ENCODE peak calls at places on chromosomes 3 and 15, in seven cellular contexts. Z is PC-3, E is fibroblast of villous mesenchyme, X is hepatocyte, L is ovary, V is GM10248, G is mucosa of descending colon. P is an unnamed sample.

GRCh38 chr3:146035366-146035765 is 125.6 kb downstream of the PLOD2 start:
- DNase-seq in Z (no peak), E (peak), X (no peak), L (no peak), V (no peak), G (no peak), P (no peak)

GRCh38 chr3:156681003-156681402 is 6.6 kb downstream of the TIPARP start:
- DNase-seq in Z (peak), E (peak), X (peak), L (peak), V (no peak), G (no peak), P (peak)

GRCh38 chr3:13574083-13574797 is 25.3 kb downstream of the FBLN2 start:
- DNase-seq in Z (no peak), E (no peak), X (peak), L (no peak), V (no peak), G (peak), P (no peak)

GRCh38 chr15:39083213-39083612 is 497.7 kb upstream of the THBS1 start:
- DNase-seq in Z (no peak), E (peak), X (no peak), L (no peak), V (no peak), G (no peak), P (no peak)

GRCh38 chr3:132563409-132564074 is 33.5 kb upstream of the ACKR4 start:
- DNase-seq in Z (no peak), E (no peak), X (no peak), L (no peak), V (no peak), G (no peak), P (no peak)

GRCh38 chr15:39934415-39935044 is 615 bp downstream of the EIF2AK4 start:
- DNase-seq in Z (peak), E (peak), X (no peak), L (no peak), V (no peak), G (no peak), P (no peak)

GRCh38 chr3:36459177-36459576 is 78.9 kb downstream of the STAC start:
- DNase-seq in Z (no peak), E (no peak), X (no peak), L (no peak), V (no peak), G (no peak), P (no peak)

GRCh38 chr15:86935841-86936240 is 856.2 kb downstream of the AGBL1 start:
- DNase-seq in Z (no peak), E (no peak), X (no peak), L (no peak), V (no peak), G (no peak), P (no peak)

GRCh38 chr3:33373082-33373437 is 67.1 kb downstream of the UBP1 start:
- DNase-seq in Z (no peak), E (no peak), X (no peak), L (no peak), V (no peak), G (no peak), P (no peak)
- TF ChIP-seq CTCF in Z (no peak), E (no peak), X (no peak), L (no peak), V (no peak), G (no peak), P (no peak)

GRCh38 chr3:122572940-122573412 is 4.5 kb upstream of the PARP15 start:
- DNase-seq in Z (peak), E (peak), X (peak), L (peak), V (peak), G (no peak), P (peak)
- TF ChIP-seq CTCF in Z (no peak), E (no peak), X (no peak), L (no peak), V (no peak), G (no peak), P (no peak)

GRCh38 chr3:72341380-72341770 is 506.9 kb downstream of the SHQ1 start:
- DNase-seq in Z (no peak), E (no peak), X (no peak), L (no peak), V (no peak), G (no peak), P (no peak)
- TF ChIP-seq CTCF in Z (no peak), E (no peak), X (no peak), L (no peak), V (no peak), G (no peak), P (no peak)

GRCh38 chr3:161414907-161415306 is 43.6 kb upstream of the SPTSSB start:
- DNase-seq in Z (no peak), E (no peak), X (no peak), L (no peak), V (no peak), G (no peak), P (no peak)

GRCh38 chr3:161413855-161414210 is 42.5 kb upstream of the SPTSSB start:
- DNase-seq in Z (no peak), E (no peak), X (no peak), L (no peak), V (no peak), G (no peak), P (no peak)

GRCh38 chr3:161415506-161416231 is 44.4 kb upstream of the SPTSSB start:
- DNase-seq in Z (peak), E (peak), X (peak), L (no peak), V (no peak), G (no peak), P (peak)

GRCh38 chr3:161412117-161412516 is 40.8 kb upstream of the SPTSSB start:
- DNase-seq in Z (peak), E (peak), X (no peak), L (no peak), V (no peak), G (no peak), P (peak)

DNA sequence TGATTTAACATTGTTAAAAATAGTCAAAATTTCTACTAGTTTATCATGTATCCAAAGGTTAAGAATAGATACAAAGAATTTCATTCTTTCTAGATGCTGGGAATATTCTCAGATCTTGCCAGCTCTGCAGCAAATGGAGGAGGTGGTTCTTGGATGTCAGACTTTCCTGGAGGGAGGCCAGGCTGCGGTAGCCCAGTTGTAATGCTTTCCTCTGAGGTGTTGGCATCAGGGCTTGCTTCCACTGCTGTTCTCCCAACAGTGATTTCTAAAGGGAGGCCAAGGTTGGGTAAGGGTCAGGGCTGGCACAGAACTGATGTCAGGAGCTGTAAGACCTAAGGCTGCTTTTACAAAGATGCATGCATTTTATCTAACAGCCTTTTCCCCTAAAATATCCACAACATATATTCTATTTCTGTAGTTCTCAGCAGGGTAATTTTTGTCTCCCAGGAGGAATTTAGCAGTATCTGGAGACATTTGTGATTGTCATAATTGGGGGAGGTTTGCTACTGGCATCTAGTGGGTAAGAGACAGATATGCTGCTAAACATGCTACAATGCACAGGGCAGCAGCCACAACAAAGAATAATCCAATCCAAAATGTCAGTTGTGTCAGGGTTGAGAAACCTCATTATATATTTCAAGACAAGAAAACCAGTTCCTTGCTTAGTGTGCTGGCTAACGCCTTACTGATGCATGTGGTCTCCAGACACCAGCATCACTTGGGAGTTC is 42.0 kb upstream of the SPTSSB start:
- DNase-seq in Z (peak), E (no peak), X (no peak), L (no peak), V (no peak), G (no peak), P (no peak)
- TF ChIP-seq CTCF in Z (peak), E (no peak), X (peak), L (no peak), V (no peak), G (no peak), P (no peak)

DNA sequence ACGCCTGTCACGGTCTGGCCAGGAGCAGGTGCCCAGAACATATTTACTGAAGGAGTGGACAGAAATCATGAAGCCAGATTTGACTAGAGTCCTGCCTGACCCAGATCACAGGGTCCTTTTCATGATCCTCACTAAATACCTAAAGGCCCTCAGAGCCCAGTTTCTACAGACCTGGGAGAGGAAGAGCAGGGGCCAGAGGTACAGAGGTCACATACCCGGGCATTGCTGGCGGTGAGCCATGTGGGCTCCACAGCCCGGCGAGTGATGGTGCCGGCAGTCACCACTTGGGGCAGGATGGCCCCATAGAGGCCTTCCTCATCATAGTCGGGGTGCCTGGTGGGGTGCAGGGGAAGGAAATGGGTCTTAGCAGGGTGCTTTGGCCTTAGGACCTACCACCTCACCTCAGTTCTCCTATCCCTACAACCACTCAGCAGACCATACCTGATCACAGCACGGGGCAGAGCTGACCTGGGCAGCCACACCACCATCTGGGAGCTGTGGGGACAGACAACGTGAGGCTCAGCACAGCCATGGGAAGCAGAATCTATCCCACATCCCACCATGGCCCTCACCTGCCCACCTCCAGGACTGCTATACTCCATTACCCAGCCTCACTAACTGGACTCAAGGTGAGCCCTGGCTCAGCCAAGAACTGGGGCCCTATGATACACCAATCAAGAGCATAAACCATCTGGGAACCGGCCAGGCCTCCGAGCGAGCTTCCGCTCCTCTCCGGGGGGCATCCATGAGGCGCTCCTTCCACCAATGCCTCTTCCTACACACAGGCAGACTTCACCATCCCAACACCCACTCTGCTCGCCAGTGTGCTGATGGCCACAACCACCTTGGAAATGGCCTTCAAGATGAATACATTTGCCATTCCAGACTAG is 12.9 kb downstream of the POLG start:
- DNase-seq in Z (no peak), E (no peak), X (no peak), L (no peak), V (no peak), G (no peak), P (peak)
- TF ChIP-seq CTCF in Z (peak), E (no peak), X (no peak), L (no peak), V (no peak), G (no peak), P (peak)

GRCh38 chr15:44427756-44428724 is 611 bp downstream of the CTDSPL2 start:
- DNase-seq in Z (peak), E (peak), X (peak), L (no peak), V (no peak), G (no peak), P (peak)
- TF ChIP-seq CTCF in Z (peak), E (no peak), X (peak), L (no peak), V (no peak), G (no peak), P (no peak)

GRCh38 chr3:99817047-99817436 is 620 bp upstream of the CMSS1 start:
- DNase-seq in Z (peak), E (no peak), X (no peak), L (no peak), V (no peak), G (no peak), P (peak)

GRCh38 chr3:99818818-99819217 is 1.2 kb downstream of the CMSS1 start:
- DNase-seq in Z (peak), E (no peak), X (no peak), L (no peak), V (no peak), G (no peak), P (no peak)

GRCh38 chr3:99817437-99818240 is at the start of gene CMSS1:
- DNase-seq in Z (peak), E (peak), X (peak), L (peak), V (peak), G (peak), P (peak)
- TF ChIP-seq CTCF in Z (peak), E (peak), X (peak), L (no peak), V (no peak), G (peak), P (no peak)